ENCODE peak calls at places on chromosomes 16 and 17, in seven cellular contexts. One of them, this sample, is unnamed.

GRCh38 chr16:21722771-21723460 is 59.1 kb downstream of the OTOA start:
- DNase-seq in cardiac fibroblast: no peak
- DNase-seq in fibroblast of mammary gland: no peak
- DNase-seq in lower lobe of right lung: no peak
- DNase-seq in CD8-positive, alpha-beta T cell: no peak
- DNase-seq in WERI-Rb-1: no peak
- DNase-seq in cardiac muscle cell: no peak
- DNase-seq in this sample: no peak

GRCh38 chr16:77491091-77491490 is 56.3 kb upstream of the ADAMTS18 start:
- DNase-seq in WERI-Rb-1: no peak
- DNase-seq in lower lobe of right lung: no peak
- DNase-seq in cardiac fibroblast: no peak
- DNase-seq in fibroblast of mammary gland: no peak
- DNase-seq in cardiac muscle cell: no peak
- DNase-seq in CD8-positive, alpha-beta T cell: no peak
- DNase-seq in this sample: no peak

GRCh38 chr16:81558444-81559175 is 114.0 kb downstream of the CMIP start:
- DNase-seq in fibroblast of mammary gland: no peak
- DNase-seq in CD8-positive, alpha-beta T cell: no peak
- DNase-seq in WERI-Rb-1: no peak
- DNase-seq in cardiac fibroblast: no peak
- DNase-seq in lower lobe of right lung: peak
- DNase-seq in cardiac muscle cell: no peak
- DNase-seq in this sample: no peak

GRCh38 chr17:21201302-21201602 is 12.7 kb downstream of the TMEM11 start:
- DNase-seq in cardiac muscle cell: no peak
- DNase-seq in CD8-positive, alpha-beta T cell: no peak
- DNase-seq in WERI-Rb-1: no peak
- DNase-seq in lower lobe of right lung: no peak
- DNase-seq in cardiac fibroblast: no peak
- DNase-seq in fibroblast of mammary gland: no peak
- DNase-seq in this sample: no peak

GRCh38 chr16:48330133-48330846 is 54.9 kb downstream of the SIAH1 start:
- DNase-seq in CD8-positive, alpha-beta T cell: no peak
- DNase-seq in lower lobe of right lung: no peak
- DNase-seq in WERI-Rb-1: no peak
- DNase-seq in cardiac muscle cell: no peak
- DNase-seq in fibroblast of mammary gland: peak
- DNase-seq in cardiac fibroblast: peak
- DNase-seq in this sample: no peak

GRCh38 chr16:15538484-15538883 is 104.1 kb downstream of the BMERB1 start:
- DNase-seq in fibroblast of mammary gland: no peak
- DNase-seq in cardiac fibroblast: no peak
- DNase-seq in CD8-positive, alpha-beta T cell: no peak
- DNase-seq in WERI-Rb-1: no peak
- DNase-seq in lower lobe of right lung: no peak
- DNase-seq in cardiac muscle cell: no peak
- DNase-seq in this sample: no peak

GRCh38 chr17:640436-640835 is 74.2 kb downstream of the VPS53 start:
- DNase-seq in cardiac fibroblast: no peak
- DNase-seq in fibroblast of mammary gland: no peak
- DNase-seq in WERI-Rb-1: no peak
- DNase-seq in lower lobe of right lung: no peak
- DNase-seq in CD8-positive, alpha-beta T cell: no peak
- DNase-seq in cardiac muscle cell: no peak
- DNase-seq in this sample: no peak

GRCh38 chr16:89314357-89314756 is 96.9 kb downstream of the ZNF778 start:
- DNase-seq in WERI-Rb-1: no peak
- DNase-seq in CD8-positive, alpha-beta T cell: peak
- DNase-seq in lower lobe of right lung: no peak
- DNase-seq in cardiac fibroblast: no peak
- DNase-seq in cardiac muscle cell: no peak
- DNase-seq in fibroblast of mammary gland: no peak
- DNase-seq in this sample: no peak

GRCh38 chr16:54282202-54282922 is 4.2 kb downstream of the IRX3 start:
- DNase-seq in CD8-positive, alpha-beta T cell: no peak
- DNase-seq in WERI-Rb-1: peak
- DNase-seq in cardiac muscle cell: peak
- DNase-seq in cardiac fibroblast: no peak
- DNase-seq in lower lobe of right lung: peak
- DNase-seq in fibroblast of mammary gland: peak
- DNase-seq in this sample: peak

GRCh38 chr17:78789663-78790181 is 7.6 kb upstream of the CYTH1 start:
- DNase-seq in cardiac muscle cell: no peak
- DNase-seq in cardiac fibroblast: peak
- DNase-seq in CD8-positive, alpha-beta T cell: peak
- DNase-seq in fibroblast of mammary gland: peak
- DNase-seq in lower lobe of right lung: peak
- DNase-seq in WERI-Rb-1: no peak
- DNase-seq in this sample: no peak

GRCh38 chr16:86498661-86499493 is 11.4 kb upstream of the FOXF1 start:
- DNase-seq in cardiac muscle cell: no peak
- DNase-seq in lower lobe of right lung: no peak
- DNase-seq in CD8-positive, alpha-beta T cell: no peak
- DNase-seq in WERI-Rb-1: no peak
- DNase-seq in cardiac fibroblast: no peak
- DNase-seq in fibroblast of mammary gland: no peak
- DNase-seq in this sample: no peak

GRCh38 chr16:86496929-86497381 is 13.4 kb upstream of the FOXF1 start:
- DNase-seq in cardiac muscle cell: no peak
- DNase-seq in WERI-Rb-1: no peak
- DNase-seq in lower lobe of right lung: no peak
- DNase-seq in CD8-positive, alpha-beta T cell: no peak
- DNase-seq in fibroblast of mammary gland: no peak
- DNase-seq in cardiac fibroblast: no peak
- DNase-seq in this sample: no peak

GRCh38 chr16:86496262-86496928 is 13.9 kb upstream of the FOXF1 start:
- DNase-seq in fibroblast of mammary gland: no peak
- DNase-seq in cardiac muscle cell: no peak
- DNase-seq in CD8-positive, alpha-beta T cell: no peak
- DNase-seq in lower lobe of right lung: no peak
- DNase-seq in WERI-Rb-1: no peak
- DNase-seq in cardiac fibroblast: no peak
- DNase-seq in this sample: no peak

GRCh38 chr16:86497551-86498021 is 12.7 kb upstream of the FOXF1 start:
- DNase-seq in cardiac fibroblast: no peak
- DNase-seq in lower lobe of right lung: no peak
- DNase-seq in fibroblast of mammary gland: no peak
- DNase-seq in cardiac muscle cell: no peak
- DNase-seq in CD8-positive, alpha-beta T cell: no peak
- DNase-seq in WERI-Rb-1: no peak
- DNase-seq in this sample: no peak

DNA sequence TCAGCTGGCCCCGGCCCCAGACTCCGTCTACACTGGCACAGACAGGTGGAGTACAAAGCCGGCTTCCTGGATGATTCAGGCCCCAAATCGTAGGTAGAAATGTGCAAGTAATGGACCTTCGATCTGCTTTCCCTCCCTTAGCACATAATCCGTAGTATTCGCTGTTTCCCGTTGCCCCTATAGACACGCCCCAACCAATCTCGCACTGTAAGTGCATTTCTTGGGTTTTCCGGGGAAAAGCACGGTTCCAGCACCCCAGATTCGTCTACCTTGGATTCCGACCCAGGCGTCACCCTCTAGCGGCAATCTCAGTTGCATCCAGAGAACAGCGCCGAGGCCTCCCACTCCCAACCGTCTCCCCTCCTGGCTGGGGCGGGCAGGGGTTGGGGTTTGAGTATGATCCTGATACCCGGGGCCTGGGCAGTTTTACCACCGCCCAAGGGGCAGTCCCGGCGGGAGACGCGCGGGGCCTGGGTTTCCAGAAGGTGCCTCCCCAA is 12.1 kb upstream of the FOXF1 start:
- DNase-seq in lower lobe of right lung: no peak
- DNase-seq in cardiac muscle cell: no peak
- DNase-seq in fibroblast of mammary gland: no peak
- DNase-seq in WERI-Rb-1: no peak
- DNase-seq in cardiac fibroblast: no peak
- DNase-seq in CD8-positive, alpha-beta T cell: no peak
- DNase-seq in this sample: no peak
- TF ChIP-seq CTCF in lower lobe of right lung: no peak
- TF ChIP-seq CTCF in cardiac muscle cell: peak
- TF ChIP-seq CTCF in fibroblast of mammary gland: no peak
- TF ChIP-seq CTCF in WERI-Rb-1: no peak
- TF ChIP-seq CTCF in cardiac fibroblast: no peak
- TF ChIP-seq CTCF in CD8-positive, alpha-beta T cell: no peak
- TF ChIP-seq CTCF in this sample: no peak

GRCh38 chr17:38603786-38604478 is 1.8 kb downstream of the SRCIN1 start:
- DNase-seq in lower lobe of right lung: no peak
- DNase-seq in cardiac muscle cell: no peak
- DNase-seq in CD8-positive, alpha-beta T cell: no peak
- DNase-seq in fibroblast of mammary gland: no peak
- DNase-seq in cardiac fibroblast: no peak
- DNase-seq in WERI-Rb-1: no peak
- DNase-seq in this sample: no peak

GRCh38 chr17:38602862-38603785 is 2.6 kb downstream of the SRCIN1 start:
- DNase-seq in lower lobe of right lung: no peak
- DNase-seq in WERI-Rb-1: no peak
- DNase-seq in cardiac muscle cell: no peak
- DNase-seq in CD8-positive, alpha-beta T cell: no peak
- DNase-seq in fibroblast of mammary gland: no peak
- DNase-seq in cardiac fibroblast: no peak
- DNase-seq in this sample: no peak

GRCh38 chr17:38605230-38605851 is 411 bp downstream of the SRCIN1 start:
- DNase-seq in lower lobe of right lung: no peak
- DNase-seq in fibroblast of mammary gland: no peak
- DNase-seq in cardiac fibroblast: no peak
- DNase-seq in cardiac muscle cell: no peak
- DNase-seq in CD8-positive, alpha-beta T cell: no peak
- DNase-seq in WERI-Rb-1: no peak
- DNase-seq in this sample: peak

GRCh38 chr17:38605852-38606645 is at the start of gene SRCIN1:
- DNase-seq in lower lobe of right lung: peak
- DNase-seq in WERI-Rb-1: peak
- DNase-seq in fibroblast of mammary gland: no peak
- DNase-seq in CD8-positive, alpha-beta T cell: no peak
- DNase-seq in cardiac fibroblast: no peak
- DNase-seq in cardiac muscle cell: peak
- DNase-seq in this sample: peak

DNA sequence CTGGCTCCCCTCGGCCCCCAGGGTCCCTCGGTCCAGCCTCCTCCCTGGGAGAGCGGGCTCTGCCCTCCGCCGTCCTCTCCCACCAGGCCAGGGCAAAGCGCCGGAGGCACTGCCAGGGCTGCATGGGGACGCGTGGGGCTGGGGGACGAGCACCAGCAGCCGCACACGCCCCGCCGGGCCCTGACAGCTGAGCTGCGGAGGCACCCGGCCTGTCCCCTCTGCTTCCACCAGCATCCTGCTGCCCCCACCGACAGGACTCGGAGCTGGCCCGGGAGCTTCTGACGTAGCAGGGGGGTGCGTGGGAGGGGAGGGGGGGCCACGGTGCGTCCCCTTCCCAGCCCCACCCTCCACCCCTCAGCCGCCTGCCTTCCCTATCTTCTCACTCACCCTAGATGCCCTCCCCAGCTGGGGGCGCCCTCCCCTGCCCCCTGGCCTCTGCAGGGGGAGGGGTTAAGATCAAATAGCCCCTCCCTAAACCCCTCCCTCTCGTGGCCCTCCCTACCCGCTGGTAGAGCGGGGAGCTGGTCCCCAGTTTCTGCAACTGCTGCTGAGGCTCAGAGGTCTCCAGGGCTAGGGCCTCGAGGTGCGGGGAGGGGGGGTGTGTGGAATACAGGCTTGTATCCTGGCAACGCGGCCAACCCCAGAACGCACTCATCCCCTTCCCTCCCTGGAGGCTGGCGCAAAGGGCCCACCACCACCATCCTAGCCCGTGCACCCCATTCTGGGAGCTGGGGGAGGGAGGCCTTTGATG is 1.1 kb downstream of the SRCIN1 start:
- DNase-seq in WERI-Rb-1: peak
- DNase-seq in fibroblast of mammary gland: no peak
- DNase-seq in cardiac fibroblast: no peak
- DNase-seq in cardiac muscle cell: peak
- DNase-seq in lower lobe of right lung: no peak
- DNase-seq in CD8-positive, alpha-beta T cell: no peak
- DNase-seq in this sample: peak
- TF ChIP-seq CTCF in WERI-Rb-1: no peak
- TF ChIP-seq CTCF in fibroblast of mammary gland: no peak
- TF ChIP-seq CTCF in cardiac fibroblast: no peak
- TF ChIP-seq CTCF in cardiac muscle cell: no peak
- TF ChIP-seq CTCF in lower lobe of right lung: no peak
- TF ChIP-seq CTCF in CD8-positive, alpha-beta T cell: no peak
- TF ChIP-seq CTCF in this sample: no peak

DNA sequence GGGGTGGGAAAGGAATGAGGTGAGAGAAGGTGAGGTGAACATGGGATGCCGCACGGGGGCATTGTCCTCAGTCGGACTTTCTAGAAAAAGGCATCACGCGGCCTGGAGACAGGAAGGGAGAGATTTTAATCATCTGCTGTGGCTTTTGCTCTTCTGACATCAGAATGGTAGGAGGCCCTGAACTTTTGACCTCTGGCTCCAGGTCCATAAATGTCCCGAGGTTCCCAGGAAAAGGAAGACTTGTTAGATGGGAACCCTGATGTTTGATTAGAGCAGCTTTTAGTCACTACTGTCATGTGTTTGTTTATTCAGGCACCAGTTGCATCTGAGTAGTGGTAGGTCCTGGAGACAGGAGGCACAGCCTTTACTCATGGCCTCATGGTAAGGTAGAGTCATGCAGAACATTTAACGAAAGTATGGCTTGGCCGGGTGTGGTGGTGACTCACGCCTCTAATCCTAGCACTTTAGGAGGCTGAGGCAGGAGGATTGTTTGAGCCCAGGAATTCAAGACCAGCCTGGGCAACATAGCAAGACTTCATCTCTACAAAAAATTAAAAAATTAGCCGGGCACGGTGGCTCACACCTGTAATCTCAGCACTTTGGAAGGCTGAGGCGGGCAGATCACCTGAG is 203.1 kb downstream of the MSI2 start:
- DNase-seq in lower lobe of right lung: no peak
- DNase-seq in WERI-Rb-1: no peak
- DNase-seq in cardiac muscle cell: no peak
- DNase-seq in fibroblast of mammary gland: peak
- DNase-seq in CD8-positive, alpha-beta T cell: no peak
- DNase-seq in cardiac fibroblast: peak
- DNase-seq in this sample: peak
- TF ChIP-seq CTCF in lower lobe of right lung: no peak
- TF ChIP-seq CTCF in WERI-Rb-1: no peak
- TF ChIP-seq CTCF in cardiac muscle cell: no peak
- TF ChIP-seq CTCF in fibroblast of mammary gland: no peak
- TF ChIP-seq CTCF in CD8-positive, alpha-beta T cell: no peak
- TF ChIP-seq CTCF in cardiac fibroblast: no peak
- TF ChIP-seq CTCF in this sample: peak

GRCh38 chr16:1726661-1727502 is 20.9 kb downstream of the MAPK8IP3 start:
- DNase-seq in cardiac fibroblast: no peak
- DNase-seq in lower lobe of right lung: no peak
- DNase-seq in CD8-positive, alpha-beta T cell: no peak
- DNase-seq in fibroblast of mammary gland: no peak
- DNase-seq in cardiac muscle cell: no peak
- DNase-seq in WERI-Rb-1: no peak
- DNase-seq in this sample: no peak

GRCh38 chr16:1723450-1724147 is 17.6 kb downstream of the MAPK8IP3 start:
- DNase-seq in lower lobe of right lung: no peak
- DNase-seq in CD8-positive, alpha-beta T cell: no peak
- DNase-seq in cardiac fibroblast: peak
- DNase-seq in fibroblast of mammary gland: peak
- DNase-seq in cardiac muscle cell: peak
- DNase-seq in WERI-Rb-1: peak
- DNase-seq in this sample: peak

GRCh38 chr16:1724491-1724890 is 18.5 kb downstream of the MAPK8IP3 start:
- DNase-seq in fibroblast of mammary gland: no peak
- DNase-seq in WERI-Rb-1: no peak
- DNase-seq in cardiac muscle cell: no peak
- DNase-seq in cardiac fibroblast: no peak
- DNase-seq in CD8-positive, alpha-beta T cell: no peak
- DNase-seq in lower lobe of right lung: no peak
- DNase-seq in this sample: no peak

GRCh38 chr16:1721372-1721771 is 15.4 kb downstream of the MAPK8IP3 start:
- DNase-seq in lower lobe of right lung: no peak
- DNase-seq in fibroblast of mammary gland: no peak
- DNase-seq in WERI-Rb-1: no peak
- DNase-seq in cardiac fibroblast: no peak
- DNase-seq in cardiac muscle cell: no peak
- DNase-seq in CD8-positive, alpha-beta T cell: no peak
- DNase-seq in this sample: no peak
- TF ChIP-seq CTCF in lower lobe of right lung: no peak
- TF ChIP-seq CTCF in fibroblast of mammary gland: no peak
- TF ChIP-seq CTCF in WERI-Rb-1: no peak
- TF ChIP-seq CTCF in cardiac fibroblast: no peak
- TF ChIP-seq CTCF in cardiac muscle cell: no peak
- TF ChIP-seq CTCF in CD8-positive, alpha-beta T cell: no peak
- TF ChIP-seq CTCF in this sample: no peak

This sample was measured in GM13976.